ENCODE peak calls at places on chromosomes 4 and X, in five cellular contexts. One of them, this sample, is unnamed.

GRCh38 chr4:26218677-26219181 is 102.1 kb upstream of the RBPJ start:
- DNase-seq in GM12892: no peak
- DNase-seq in stomach: no peak
- DNase-seq in transverse colon: no peak
- DNase-seq in K562: no peak
- DNase-seq in this sample: no peak

GRCh38 chr4:139622856-139623255 is 42.8 kb upstream of the MGST2 start:
- DNase-seq in GM12892: no peak
- DNase-seq in stomach: no peak
- DNase-seq in transverse colon: no peak
- DNase-seq in K562: no peak
- DNase-seq in this sample: no peak

GRCh38 chr4:7753931-7754465 is 185.7 kb downstream of the AFAP1 start:
- DNase-seq in GM12892: no peak
- DNase-seq in stomach: no peak
- DNase-seq in transverse colon: no peak
- DNase-seq in K562: peak
- DNase-seq in this sample: no peak

GRCh38 chrX:37989304-37989703 is 17.0 kb upstream of the SYTL5 start:
- DNase-seq in GM12892: no peak
- DNase-seq in stomach: no peak
- DNase-seq in transverse colon: no peak
- DNase-seq in K562: no peak
- DNase-seq in this sample: no peak

GRCh38 chrX:105695451-105695850 is 126.9 kb upstream of the NRK start:
- DNase-seq in GM12892: no peak
- DNase-seq in stomach: no peak
- DNase-seq in transverse colon: no peak
- DNase-seq in K562: no peak
- DNase-seq in this sample: no peak

GRCh38 chrX:151801980-151802379 is 67.4 kb downstream of the CNGA2 start:
- DNase-seq in GM12892: no peak
- DNase-seq in stomach: no peak
- DNase-seq in transverse colon: no peak
- DNase-seq in K562: no peak
- DNase-seq in this sample: no peak

GRCh38 chr4:3022651-3023050 is 51.7 kb downstream of the HTT-AS start:
- DNase-seq in GM12892: no peak
- DNase-seq in stomach: no peak
- DNase-seq in transverse colon: no peak
- DNase-seq in K562: no peak
- DNase-seq in this sample: no peak

GRCh38 chr4:29336851-29337250 is 1383.3 kb upstream of the PCDH7 start:
- DNase-seq in GM12892: no peak
- DNase-seq in stomach: no peak
- DNase-seq in transverse colon: no peak
- DNase-seq in K562: no peak
- DNase-seq in this sample: no peak

GRCh38 chr4:4512282-4512681 is 29.6 kb downstream of the STX18 start:
- DNase-seq in GM12892: no peak
- DNase-seq in stomach: no peak
- DNase-seq in transverse colon: no peak
- DNase-seq in K562: no peak
- DNase-seq in this sample: no peak

GRCh38 chr4:113849771-113850170 is 88.2 kb upstream of the CAMK2D start:
- DNase-seq in GM12892: no peak
- DNase-seq in stomach: no peak
- DNase-seq in transverse colon: no peak
- DNase-seq in K562: no peak
- DNase-seq in this sample: no peak

GRCh38 chrX:109830157-109830703 is 97.2 kb upstream of the ACSL4 start:
- DNase-seq in GM12892: no peak
- DNase-seq in stomach: no peak
- DNase-seq in transverse colon: no peak
- DNase-seq in K562: no peak
- DNase-seq in this sample: no peak

GRCh38 chr4:73777612-73778011 is 37.2 kb downstream of the CXCL8 start:
- DNase-seq in GM12892: no peak
- DNase-seq in stomach: no peak
- DNase-seq in transverse colon: no peak
- DNase-seq in K562: no peak
- DNase-seq in this sample: no peak

GRCh38 chr4:94452476-94453300 is 946 bp downstream of the PDLIM5 start:
- DNase-seq in GM12892: no peak
- DNase-seq in stomach: peak
- DNase-seq in transverse colon: peak
- DNase-seq in K562: peak
- DNase-seq in this sample: no peak

GRCh38 chr4:101784957-101785356 is 5.6 kb upstream of the BANK1 start:
- DNase-seq in GM12892: no peak
- DNase-seq in stomach: no peak
- DNase-seq in transverse colon: no peak
- DNase-seq in K562: no peak
- DNase-seq in this sample: no peak

GRCh38 chr4:16827762-16828724 is 70.4 kb downstream of the LDB2 start:
- DNase-seq in GM12892: no peak
- DNase-seq in stomach: no peak
- DNase-seq in transverse colon: no peak
- DNase-seq in K562: no peak
- DNase-seq in this sample: no peak

GRCh38 chrX:38985375-38985774 is 184.1 kb downstream of the MID1IP1 start:
- DNase-seq in GM12892: peak
- DNase-seq in stomach: no peak
- DNase-seq in transverse colon: no peak
- DNase-seq in K562: peak
- DNase-seq in this sample: peak

GRCh38 chr4:54658321-54659093 is 750 bp downstream of the KIT start:
- DNase-seq in GM12892: peak
- DNase-seq in stomach: peak
- DNase-seq in transverse colon: peak
- DNase-seq in K562: peak
- DNase-seq in this sample: peak

GRCh38 chrX:33053001-33053400 is 158.3 kb downstream of the DMD start:
- DNase-seq in GM12892: no peak
- DNase-seq in stomach: no peak
- DNase-seq in transverse colon: no peak
- DNase-seq in K562: no peak
- DNase-seq in this sample: no peak

GRCh38 chrX:102546818-102547493 is 30.4 kb upstream of the TMSB15A start:
- DNase-seq in GM12892: no peak
- DNase-seq in stomach: no peak
- DNase-seq in transverse colon: no peak
- DNase-seq in K562: no peak
- DNase-seq in this sample: peak

GRCh38 chr4:86256086-86256485 is 103.8 kb downstream of the MAPK10 start:
- DNase-seq in GM12892: no peak
- DNase-seq in stomach: no peak
- DNase-seq in transverse colon: no peak
- DNase-seq in K562: no peak
- DNase-seq in this sample: no peak

GRCh38 chr4:7390906-7391636 is 43.7 kb downstream of the PSAPL1 start:
- DNase-seq in GM12892: no peak
- DNase-seq in stomach: peak
- DNase-seq in transverse colon: no peak
- DNase-seq in K562: no peak
- DNase-seq in this sample: no peak

GRCh38 chr4:140097572-140097971 is 56.4 kb downstream of the MAML3 start:
- DNase-seq in GM12892: no peak
- DNase-seq in stomach: no peak
- DNase-seq in transverse colon: no peak
- DNase-seq in K562: no peak
- DNase-seq in this sample: no peak

GRCh38 chr4:20253272-20253798 is 1.6 kb downstream of the SLIT2 start:
- DNase-seq in GM12892: peak
- DNase-seq in stomach: no peak
- DNase-seq in transverse colon: no peak
- DNase-seq in K562: no peak
- DNase-seq in this sample: no peak

GRCh38 chr4:20252656-20253271 is 1.1 kb downstream of the SLIT2 start:
- DNase-seq in GM12892: no peak
- DNase-seq in stomach: no peak
- DNase-seq in transverse colon: peak
- DNase-seq in K562: no peak
- DNase-seq in this sample: peak

GRCh38 chr4:20251061-20251795 is 477 bp upstream of the SLIT2 start:
- DNase-seq in GM12892: no peak
- DNase-seq in stomach: no peak
- DNase-seq in transverse colon: no peak
- DNase-seq in K562: no peak
- DNase-seq in this sample: no peak

GRCh38 chr4:20253799-20254409 is 2.2 kb downstream of the SLIT2 start:
- DNase-seq in GM12892: peak
- DNase-seq in stomach: no peak
- DNase-seq in transverse colon: peak
- DNase-seq in K562: no peak
- DNase-seq in this sample: peak

GRCh38 chr4:20251796-20252655 is at the start of gene SLIT2:
- DNase-seq in GM12892: peak
- DNase-seq in stomach: peak
- DNase-seq in transverse colon: peak
- DNase-seq in K562: peak
- DNase-seq in this sample: peak
- TF ChIP-seq POLR2A in GM12892: no peak
- TF ChIP-seq POLR2A in stomach: no peak
- TF ChIP-seq POLR2A in transverse colon: peak
- TF ChIP-seq POLR2A in K562: no peak
- TF ChIP-seq POLR2A in this sample: no peak

GRCh38 chr4:158163941-158164665 is 8.7 kb downstream of the GASK1B start:
- DNase-seq in GM12892: no peak
- DNase-seq in stomach: no peak
- DNase-seq in transverse colon: no peak
- DNase-seq in K562: no peak
- DNase-seq in this sample: no peak

GRCh38 chr4:158159718-158160094 is 13.1 kb downstream of the GASK1B start:
- DNase-seq in GM12892: no peak
- DNase-seq in stomach: no peak
- DNase-seq in transverse colon: no peak
- DNase-seq in K562: no peak
- DNase-seq in this sample: no peak

GRCh38 chr4:158159054-158159717 is 13.6 kb downstream of the GASK1B start:
- DNase-seq in GM12892: no peak
- DNase-seq in stomach: no peak
- DNase-seq in transverse colon: no peak
- DNase-seq in K562: no peak
- DNase-seq in this sample: no peak

GRCh38 chr4:158162637-158163036 is 10.2 kb downstream of the GASK1B start:
- DNase-seq in GM12892: no peak
- DNase-seq in stomach: no peak
- DNase-seq in transverse colon: no peak
- DNase-seq in K562: no peak
- DNase-seq in this sample: no peak

DNA sequence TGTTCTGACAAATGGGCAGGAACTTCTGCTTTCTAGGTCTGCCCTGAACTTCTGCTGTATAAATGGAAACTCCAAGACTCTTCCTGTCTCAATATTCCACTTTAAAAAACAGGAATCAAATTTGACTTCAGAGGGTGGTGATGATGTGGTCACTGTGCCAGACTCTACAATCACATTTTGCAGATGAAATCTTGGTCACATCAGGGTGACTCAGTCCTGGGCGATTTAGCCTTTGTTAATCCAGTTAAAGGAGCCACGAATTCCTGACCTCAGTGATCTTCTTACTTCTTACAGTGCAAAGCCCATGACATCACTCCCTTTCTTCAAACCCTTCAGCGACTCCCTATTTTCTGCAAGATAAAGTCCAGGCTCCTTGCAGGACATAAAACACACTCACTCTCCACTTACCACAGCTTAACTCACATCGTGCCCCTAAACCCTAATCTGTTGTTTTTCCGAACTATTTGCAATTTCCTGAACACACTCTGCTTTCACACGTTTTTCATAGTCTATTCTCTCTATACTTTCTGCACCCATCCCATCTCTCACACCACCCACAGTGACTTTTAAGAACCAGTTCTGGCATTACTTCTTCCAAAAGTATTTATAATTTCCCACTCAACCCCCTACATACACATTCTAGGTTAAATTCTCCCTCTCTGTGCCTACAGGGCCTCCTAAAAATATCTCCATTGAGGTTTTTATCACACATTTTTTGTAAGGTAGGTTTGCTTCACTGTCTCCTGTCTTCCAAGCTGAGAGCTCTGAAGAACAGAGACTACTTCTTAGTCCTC is 11.1 kb downstream of the GASK1B start:
- DNase-seq in GM12892: no peak
- DNase-seq in stomach: no peak
- DNase-seq in transverse colon: no peak
- DNase-seq in K562: no peak
- DNase-seq in this sample: no peak
- TF ChIP-seq POLR2AphosphoS5 in GM12892: no peak
- TF ChIP-seq POLR2AphosphoS5 in stomach: peak
- TF ChIP-seq POLR2AphosphoS5 in transverse colon: peak
- TF ChIP-seq POLR2AphosphoS5 in K562: no peak
- TF ChIP-seq POLR2AphosphoS5 in this sample: no peak

GRCh38 chrX:78946178-78946896 is 1.1 kb downstream of the P2RY10 start:
- DNase-seq in GM12892: no peak
- DNase-seq in stomach: no peak
- DNase-seq in transverse colon: no peak
- DNase-seq in K562: no peak
- DNase-seq in this sample: no peak

GRCh38 chrX:78950157-78950556 is 5.0 kb downstream of the P2RY10 start:
- DNase-seq in GM12892: no peak
- DNase-seq in stomach: no peak
- DNase-seq in transverse colon: no peak
- DNase-seq in K562: no peak
- DNase-seq in this sample: no peak

GRCh38 chrX:78944351-78944750 is 840 bp upstream of the P2RY10 start:
- DNase-seq in GM12892: no peak
- DNase-seq in stomach: no peak
- DNase-seq in transverse colon: no peak
- DNase-seq in K562: no peak
- DNase-seq in this sample: no peak

GRCh38 chrX:78945186-78945912 is at the start of gene P2RY10:
- DNase-seq in GM12892: no peak
- DNase-seq in stomach: no peak
- DNase-seq in transverse colon: peak
- DNase-seq in K562: no peak
- DNase-seq in this sample: no peak
- TF ChIP-seq POLR2A in GM12892: peak
- TF ChIP-seq POLR2A in stomach: no peak
- TF ChIP-seq POLR2A in transverse colon: peak
- TF ChIP-seq POLR2A in K562: no peak
- TF ChIP-seq POLR2A in this sample: peak

DNA sequence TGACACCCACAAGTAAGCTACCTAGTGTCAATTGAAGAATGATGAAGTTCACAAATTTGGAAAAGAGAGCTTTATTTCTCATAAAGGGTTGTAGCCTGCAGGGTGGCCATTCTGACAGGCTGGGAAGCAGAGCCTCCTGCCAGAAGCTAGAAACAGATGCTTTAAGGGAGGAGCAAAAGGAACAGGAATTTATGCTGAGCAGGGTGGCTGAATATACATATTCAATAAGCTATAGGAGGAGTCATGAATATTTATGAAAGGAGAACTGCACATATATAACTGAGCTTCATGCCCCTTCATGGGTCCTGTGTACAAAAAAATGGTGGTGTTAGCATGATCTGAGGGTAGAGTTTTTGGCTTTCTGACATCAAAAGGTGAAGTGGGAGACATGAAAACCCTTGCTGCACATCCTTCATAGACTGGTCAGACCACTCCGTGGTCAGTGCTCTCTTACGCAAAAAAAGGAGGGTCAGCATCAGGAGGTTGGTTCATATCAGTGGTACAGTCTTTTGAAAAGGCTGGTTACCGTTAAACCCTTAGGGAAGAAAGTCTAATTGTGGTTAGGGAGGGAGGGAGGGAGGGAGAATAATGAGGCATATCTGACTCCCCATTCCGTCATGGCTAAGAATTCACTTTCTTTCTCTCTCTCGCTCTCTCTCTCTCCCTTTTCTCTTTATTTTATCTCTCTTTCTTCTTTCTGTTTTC is 121.4 kb downstream of the LUZP4 start:
- DNase-seq in GM12892: no peak
- DNase-seq in stomach: no peak
- DNase-seq in transverse colon: no peak
- DNase-seq in K562: no peak
- DNase-seq in this sample: no peak
- TF ChIP-seq POLR2AphosphoS5 in GM12892: no peak
- TF ChIP-seq POLR2AphosphoS5 in stomach: no peak
- TF ChIP-seq POLR2AphosphoS5 in transverse colon: no peak
- TF ChIP-seq POLR2AphosphoS5 in K562: no peak
- TF ChIP-seq POLR2AphosphoS5 in this sample: no peak